ENCODE peak calls at places on chromosomes 5 and 9, in ten cellular contexts. X is bronchial epithelial cell, M is stomach, T is cardiac muscle cell, H is retinal pigment epithelial cell, Q is AG04450, S is choroid plexus epithelial cell, R is fibroblast of pulmonary artery, J is mammary epithelial cell, Y is AG10803. D is an unnamed sample.

GRCh38 chr5:44536650-44537260 is 147.5 kb upstream of the FGF10 start:
- DNase-seq in X (peak; percentile 28), M (peak; percentile 30), T (peak; percentile 23), H (no peak), Q (no peak), S (peak; percentile 24), R (peak; percentile 24), J (peak; percentile 5), Y (peak; percentile 37), D (peak; percentile 2)

GRCh38 chr5:128062172-128062746 is 21.3 kb upstream of the SLC12A2 start:
- DNase-seq in X (peak; percentile 95), M (no peak), T (peak; percentile 25), H (no peak), Q (no peak), S (peak; percentile 74), R (peak; percentile 53), J (peak; percentile 85), Y (peak; percentile 87), D (peak; percentile 61)

GRCh38 chr5:181133610-181134231 is 2.8 kb upstream of the OR2V1 start:
- DNase-seq in X (peak; percentile 72), M (peak; percentile 40), T (peak; percentile 62), H (no peak), Q (peak; percentile 26), S (peak; percentile 68), R (peak; percentile 62), J (peak; percentile 70), Y (peak; percentile 70), D (peak; percentile 29)

GRCh38 chr9:126158591-126159519 is 167.8 kb upstream of the MVB12B start:
- DNase-seq in X (no peak), M (peak; percentile 9), T (no peak), H (no peak), Q (no peak), S (no peak), R (no peak), J (no peak), Y (no peak), D (no peak)

GRCh38 chr5:181215997-181216982 is 6.8 kb upstream of the TRIM41 start:
- DNase-seq in X (no peak), M (no peak), T (no peak), H (no peak), Q (no peak), S (no peak), R (no peak), J (peak; percentile 48), Y (no peak), D (no peak)

GRCh38 chr9:114080773-114081440 is 2.8 kb upstream of the AMBP start:
- DNase-seq in X (no peak), M (peak; percentile 63), T (no peak), H (no peak), Q (no peak), S (no peak), R (no peak), J (no peak), Y (no peak), D (peak; percentile 78)

GRCh38 chr5:150514708-150515211 is 6.8 kb downstream of the NDST1 start:
- DNase-seq in X (peak; percentile 44), M (peak; percentile 80), T (no peak), H (no peak), Q (no peak), S (no peak), R (peak; percentile 63), J (peak; percentile 66), Y (peak; percentile 42), D (no peak)

GRCh38 chr5:123966781-123967180 is 454.8 kb downstream of the CSNK1G3 start:
- DNase-seq in X (no peak), M (no peak), T (no peak), H (no peak), Q (no peak), S (no peak), R (no peak), J (no peak), Y (no peak), D (no peak)

GRCh38 chr5:53170748-53171349 is 61.3 kb upstream of the MOCS2 start:
- DNase-seq in X (peak; percentile 61), M (no peak), T (peak; percentile 62), H (no peak), Q (no peak), S (peak; percentile 72), R (peak; percentile 66), J (peak; percentile 52), Y (peak; percentile 56), D (no peak)

GRCh38 chr5:154194348-154195329 is 4.1 kb downstream of the GALNT10 start:
- DNase-seq in X (peak; percentile 63), M (peak; percentile 45), T (peak; percentile 58), H (no peak), Q (no peak), S (peak; percentile 59), R (peak; percentile 50), J (peak; percentile 35), Y (peak; percentile 79), D (no peak)

GRCh38 chr5:77492653-77493000 is 511 bp upstream of the WDR41 start:
- DNase-seq in X (no peak), M (no peak), T (no peak), H (no peak), Q (no peak), S (no peak), R (no peak), J (no peak), Y (no peak), D (no peak)
- TF ChIP-seq CTCF in X (no peak), M (no peak), T (no peak), H (no peak), Q (no peak), S (no peak), R (no peak), J (no peak), Y (no peak), D (no peak)

DNA sequence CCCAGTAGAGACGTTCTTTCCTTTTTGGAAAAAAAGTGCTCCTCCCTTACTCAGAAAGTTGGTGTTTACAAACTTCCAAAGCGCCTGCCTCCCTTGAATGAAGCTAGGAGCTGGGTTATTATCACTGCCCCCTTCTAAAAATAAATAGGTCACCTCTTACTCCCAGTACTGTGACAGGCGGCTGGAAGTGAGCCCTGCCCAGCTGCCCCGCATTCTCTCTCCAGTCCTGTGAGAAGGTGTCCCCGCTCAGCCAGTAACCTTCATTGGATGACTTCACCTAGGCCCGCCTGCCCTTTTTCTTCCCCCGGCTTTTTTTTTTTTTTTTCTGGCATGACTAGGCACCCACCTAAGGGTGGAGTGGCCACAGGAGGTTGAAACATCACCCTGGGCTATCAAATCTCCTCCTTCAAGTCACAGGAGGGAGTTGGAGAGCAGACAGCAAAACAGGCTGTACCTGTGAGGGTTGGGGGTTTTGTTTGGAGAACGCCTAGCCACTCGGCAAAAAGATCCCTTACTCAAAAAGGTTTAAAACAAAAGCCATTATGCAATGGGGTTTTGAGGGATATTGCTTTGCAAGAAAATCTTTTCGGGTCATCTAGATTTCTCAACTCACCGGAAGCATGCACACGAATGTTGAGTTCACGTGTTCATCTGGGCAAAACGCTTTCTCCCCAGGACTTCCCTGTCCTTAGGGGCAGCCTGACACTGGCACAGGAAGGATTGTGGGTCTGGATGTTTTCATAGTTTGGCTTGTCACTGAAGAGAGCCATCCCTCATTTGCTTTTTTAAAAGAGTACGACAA is 43.3 kb upstream of the ZNF622 start:
- DNase-seq in X (peak; percentile 75), M (peak; percentile 81), T (no peak), H (no peak), Q (no peak), S (no peak), R (no peak), J (peak; percentile 89), Y (peak; percentile 20), D (peak; percentile 82)
- H3K4me3 ChIP-seq in X (no peak overlapping the region), M (peak overlapping the region; percentile 32), T (peak overlapping the region; percentile 38), H (no peak overlapping the region), Q (no peak overlapping the region), S (no peak overlapping the region), R (no peak overlapping the region), J (peak overlapping the region; percentile 47), Y (no peak overlapping the region), D (peak overlapping the region; percentile 66)

GRCh38 chr5:58481828-58482227 is 9.4 kb upstream of the GAPT start:
- DNase-seq in X (no peak), M (no peak), T (no peak), H (no peak), Q (no peak), S (no peak), R (no peak), J (no peak), Y (no peak), D (no peak)

GRCh38 chr5:58481066-58481676 is 10.1 kb upstream of the GAPT start:
- DNase-seq in X (no peak), M (no peak), T (no peak), H (no peak), Q (no peak), S (no peak), R (no peak), J (no peak), Y (no peak), D (no peak)

GRCh38 chr5:58482536-58482935 is 8.7 kb upstream of the GAPT start:
- DNase-seq in X (no peak), M (no peak), T (no peak), H (no peak), Q (no peak), S (no peak), R (no peak), J (no peak), Y (no peak), D (no peak)

GRCh38 chr5:58475404-58475803 is 15.5 kb upstream of the PLK2 start:
- DNase-seq in X (no peak), M (no peak), T (no peak), H (no peak), Q (no peak), S (no peak), R (no peak), J (no peak), Y (no peak), D (no peak)

GRCh38 chr5:58477760-58478159 is 13.5 kb upstream of the GAPT start:
- DNase-seq in X (no peak), M (no peak), T (peak; percentile 30), H (no peak), Q (no peak), S (peak; percentile 31), R (peak; percentile 20), J (no peak), Y (no peak), D (no peak)
- TF ChIP-seq CTCF in X (peak; percentile 9), M (no peak), T (peak; percentile 26), H (peak; percentile 43), Q (peak; percentile 23), S (peak; percentile 43), R (peak; percentile 26), J (peak; percentile 31), Y (peak; percentile 15), D (peak; percentile 45)

GRCh38 chr9:21803674-21804048 is 1.2 kb downstream of the MTAP start:
- DNase-seq in X (no peak), M (no peak), T (peak; percentile 35), H (no peak), Q (no peak), S (no peak), R (no peak), J (no peak), Y (peak; percentile 16), D (no peak)

GRCh38 chr9:21804336-21804735 is 1.9 kb downstream of the MTAP start:
- DNase-seq in X (no peak), M (no peak), T (no peak), H (no peak), Q (no peak), S (no peak), R (no peak), J (no peak), Y (no peak), D (no peak)

GRCh38 chr9:21800931-21801682 is 1.3 kb upstream of the MTAP start:
- DNase-seq in X (peak; percentile 12), M (no peak), T (no peak), H (no peak), Q (no peak), S (no peak), R (no peak), J (no peak), Y (no peak), D (no peak)

GRCh38 chr9:21801683-21802417 is 586 bp upstream of the MTAP start:
- DNase-seq in X (peak; percentile 85), M (peak; percentile 75), T (peak; percentile 90), H (peak; percentile 76), Q (peak; percentile 50), S (peak; percentile 91), R (peak; percentile 88), J (peak; percentile 88), Y (peak; percentile 88), D (peak; percentile 59)

GRCh38 chr9:21802418-21803000 is at the start of gene MTAP:
- DNase-seq in X (peak; percentile 81), M (peak; percentile 89), T (peak; percentile 97), H (peak; percentile 83), Q (peak; percentile 87), S (peak; percentile 96), R (peak; percentile 97), J (peak; percentile 89), Y (peak; percentile 92), D (peak; percentile 74)
- H3K4me3 ChIP-seq in X (peak within 1 kb of the TSS; percentile 67), M (peak within 1 kb of the TSS; percentile 86), T (peak within 1 kb of the TSS; percentile 91), H (peak within 1 kb of the TSS; percentile 73), Q (peak within 1 kb of the TSS; percentile 86), S (peak within 1 kb of the TSS; percentile 79), R (peak within 1 kb of the TSS; percentile 76), J (peak within 1 kb of the TSS; percentile 68), Y (peak within 1 kb of the TSS; percentile 69), D (peak within 1 kb of the TSS; percentile 63)

D was measured in epithelial cell of proximal tubule.